ENCODE peak calls at places on chromosomes 13 and 19, in five cellular contexts. X is cardiac fibroblast; B is CD8-positive, alpha-beta T cell; N is epithelial cell of esophagus; I is kidney. Q is an unnamed sample.

GRCh38 chr13:31914843-31915242 is 116.7 kb upstream of the FRY start:
- DNase-seq in I (no peak), X (no peak), N (no peak), B (no peak), Q (no peak)

GRCh38 chr19:13817615-13818371 is 22.6 kb downstream of the ZSWIM4 start:
- DNase-seq in N (peak), I (no peak), X (peak), B (no peak), Q (no peak)

GRCh38 chr19:50361290-50362029 is 4.0 kb downstream of the NAPSA start:
- DNase-seq in I (no peak), X (no peak), N (no peak), B (no peak), Q (no peak)

GRCh38 chr13:39856714-39857113 is 201.3 kb downstream of the COG6 start:
- DNase-seq in B (no peak), X (no peak), N (no peak), I (no peak), Q (no peak)

GRCh38 chr13:50015750-50016149 is 506 bp downstream of the KCNRG start:
- DNase-seq in I (no peak), B (no peak), N (no peak), X (no peak), Q (no peak)

GRCh38 chr13:23160241-23161175 is 20.3 kb upstream of the SGCG start:
- DNase-seq in B (no peak), I (no peak), N (peak), X (no peak), Q (peak)

GRCh38 chr19:52660981-52661380 is 22.8 kb upstream of the ZNF83 start:
- DNase-seq in N (no peak), I (no peak), X (no peak), B (no peak), Q (no peak)

GRCh38 chr19:4172861-4173473 is 9.4 kb downstream of the SIRT6 start:
- DNase-seq in I (peak), B (peak), X (peak), N (peak), Q (peak)

GRCh38 chr13:95184317-95184716 is 116.9 kb downstream of the ABCC4 start:
- DNase-seq in B (no peak), N (no peak), I (no peak), X (no peak), Q (no peak)

GRCh38 chr13:27027086-27027667 is 144.4 kb downstream of the USP12 start:
- DNase-seq in N (no peak), I (no peak), B (no peak), X (no peak), Q (no peak)

DNA sequence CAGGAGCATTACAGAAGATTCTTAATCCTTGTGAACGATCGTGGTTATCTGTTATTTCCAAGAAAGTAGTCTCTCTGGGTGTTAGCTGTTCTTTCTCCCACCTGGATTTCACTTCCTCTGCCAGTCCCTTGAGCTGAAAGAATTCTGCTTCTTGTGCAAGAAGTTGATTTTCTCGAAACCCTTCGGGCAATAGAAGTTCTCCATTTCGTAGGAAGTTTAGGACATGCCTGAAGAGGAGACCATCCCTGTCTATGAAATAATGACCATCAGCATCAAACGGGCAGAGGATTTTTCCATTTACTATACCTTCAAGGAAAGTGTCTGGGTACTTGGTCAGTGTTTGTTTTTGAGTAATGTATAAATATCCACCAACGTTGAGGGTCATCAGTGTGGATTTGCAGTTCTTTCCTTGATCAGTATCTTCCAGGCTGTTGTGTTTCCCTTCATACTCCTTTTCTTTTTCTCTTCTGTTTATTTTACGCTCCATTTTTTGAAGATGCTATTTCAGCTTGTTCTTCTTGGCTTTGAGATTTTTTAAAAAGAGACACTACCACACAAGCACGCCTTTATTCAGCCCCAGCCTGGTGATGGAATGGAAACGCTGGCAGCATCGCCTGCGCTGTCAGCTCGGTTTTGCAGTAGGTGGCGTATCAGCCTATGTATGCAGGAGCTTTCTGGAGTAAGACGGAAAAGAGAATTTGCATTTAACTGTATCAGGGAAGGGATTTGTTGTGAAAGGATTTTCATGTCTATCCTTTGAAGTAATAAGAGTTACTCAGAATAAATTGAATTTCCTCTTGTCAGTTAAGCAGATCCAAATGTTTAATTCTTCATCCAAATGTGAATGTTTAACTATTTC is 6.5 kb downstream of the KCTD4 start:
- DNase-seq in N (peak), I (no peak), B (no peak), X (peak), Q (no peak)
- TF ChIP-seq CTCF in N (peak), I (peak), B (no peak), X (peak), Q (no peak)

GRCh38 chr19:7830823-7831222 is 805 bp downstream of the EVI5L start:
- DNase-seq in B (no peak), I (no peak), X (no peak), N (no peak), Q (no peak)

GRCh38 chr19:7832781-7833180 is 2.8 kb downstream of the EVI5L start:
- DNase-seq in B (no peak), N (no peak), I (no peak), X (peak), Q (no peak)

GRCh38 chr19:7832009-7832408 is 2.0 kb downstream of the EVI5L start:
- DNase-seq in I (peak), X (no peak), N (no peak), B (no peak), Q (no peak)

GRCh38 chr19:7830272-7830771 is 304 bp downstream of the EVI5L start:
- DNase-seq in X (no peak), N (no peak), B (no peak), I (peak), Q (no peak)

DNA sequence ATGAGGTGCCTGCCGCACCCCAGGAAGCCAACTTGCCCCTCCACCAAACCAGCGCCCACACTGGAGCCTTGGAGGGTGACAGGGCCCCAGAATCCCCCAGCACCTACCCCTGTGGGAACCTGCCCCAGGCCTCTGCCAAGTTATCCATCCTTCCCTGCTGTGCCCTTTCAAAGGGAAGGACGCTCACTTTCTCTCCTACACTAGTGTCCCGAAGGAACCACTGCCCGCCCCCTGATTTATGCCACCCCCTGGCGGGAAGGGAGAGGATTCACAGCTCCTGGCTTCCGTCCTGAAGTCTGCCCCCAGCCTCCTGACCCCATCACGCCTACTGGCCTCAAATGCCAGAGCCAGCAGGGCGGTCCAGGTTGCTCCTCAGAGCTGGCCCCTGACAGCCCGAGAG is 1.4 kb downstream of the EVI5L start:
- DNase-seq in X (peak), N (peak), B (no peak), I (peak), Q (peak)
- TF ChIP-seq CTCF in X (peak), N (peak), B (no peak), I (no peak), Q (peak)

GRCh38 chr13:106505295-106505694 is 30.2 kb downstream of the EFNB2 start:
- DNase-seq in I (no peak), X (no peak), B (no peak), N (no peak), Q (no peak)

GRCh38 chr13:106506286-106506685 is 29.2 kb downstream of the EFNB2 start:
- DNase-seq in I (no peak), B (no peak), X (no peak), N (no peak), Q (no peak)

GRCh38 chr13:106503730-106504129 is 31.7 kb downstream of the EFNB2 start:
- DNase-seq in X (no peak), I (no peak), B (no peak), N (no peak), Q (no peak)

GRCh38 chr13:106503272-106503671 is 32.2 kb downstream of the EFNB2 start:
- DNase-seq in I (no peak), N (peak), X (no peak), B (no peak), Q (no peak)

GRCh38 chr13:106507560-106508274 is 27.7 kb downstream of the EFNB2 start:
- DNase-seq in B (no peak), I (no peak), X (peak), N (peak), Q (no peak)
- TF ChIP-seq CTCF in B (no peak), I (no peak), X (no peak), N (no peak), Q (no peak)

GRCh38 chr13:75366380-75367280 is 115.3 kb downstream of the TBC1D4 start:
- DNase-seq in X (peak), B (no peak), N (no peak), I (no peak), Q (no peak)
- TF ChIP-seq CTCF in X (peak), B (no peak), N (no peak), I (no peak), Q (no peak)

GRCh38 chr19:57578487-57579205 is at the start of gene ZNF416:
- DNase-seq in N (peak), B (peak), I (peak), X (peak), Q (peak)
- TF ChIP-seq CTCF in N (peak), B (no peak), I (peak), X (peak), Q (no peak)

GRCh38 chr13:44321961-44322360 is 51.7 kb upstream of the SERP2 start:
- DNase-seq in X (no peak), N (no peak), B (no peak), I (no peak), Q (no peak)

GRCh38 chr13:44320611-44321010 is 53.0 kb upstream of the SERP2 start:
- DNase-seq in I (no peak), B (no peak), X (no peak), N (no peak), Q (no peak)

GRCh38 chr13:44323754-44324153 is 49.9 kb upstream of the SERP2 start:
- DNase-seq in N (peak), X (no peak), B (no peak), I (no peak), Q (no peak)

GRCh38 chr13:44326961-44327360 is 46.7 kb upstream of the SERP2 start:
- DNase-seq in B (no peak), X (no peak), I (no peak), N (no peak), Q (no peak)

DNA sequence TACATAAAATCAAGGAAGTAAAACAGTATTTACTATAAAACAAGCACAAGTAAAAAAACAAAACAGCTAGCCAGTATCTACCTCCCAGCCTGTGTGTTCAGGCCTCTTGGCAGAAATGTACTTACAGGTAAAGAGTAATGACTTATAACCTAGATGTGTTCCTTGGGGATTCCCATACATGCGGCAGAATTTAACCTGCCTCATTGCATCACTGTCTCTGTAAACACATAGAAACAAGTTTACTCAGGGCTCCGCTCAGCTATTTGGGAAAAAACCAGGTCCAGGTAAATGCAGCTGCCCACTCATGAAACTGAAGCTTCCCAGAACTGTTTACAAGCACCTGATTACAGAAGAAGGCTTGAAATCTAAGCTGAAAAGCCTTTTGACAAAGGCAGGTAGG is 50.7 kb upstream of the SERP2 start:
- DNase-seq in I (no peak), X (no peak), N (peak), B (no peak), Q (no peak)
- TF ChIP-seq CTCF in I (no peak), X (no peak), N (no peak), B (no peak), Q (no peak)

DNA sequence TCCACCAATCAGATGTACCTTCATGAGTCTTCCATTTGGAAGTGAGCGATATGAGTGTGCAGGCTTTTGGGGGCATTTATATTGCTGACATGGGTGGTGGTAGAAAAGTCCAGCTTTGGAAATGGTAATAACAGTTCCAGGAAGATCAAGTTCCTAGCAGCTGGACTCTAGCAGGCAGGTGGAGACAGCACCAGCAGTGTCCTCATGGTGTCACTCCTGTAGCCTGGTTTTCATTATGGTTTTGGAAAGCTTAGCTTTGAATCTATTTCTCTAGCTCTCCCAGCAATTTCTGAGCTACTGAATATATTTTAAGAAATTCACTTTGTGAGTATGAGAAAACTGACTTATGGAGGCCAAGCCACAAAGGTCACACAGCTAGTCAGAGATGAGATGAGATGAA is 523.2 kb upstream of the HTR2A start:
- DNase-seq in N (no peak), X (no peak), I (no peak), B (no peak), Q (no peak)
- TF ChIP-seq CTCF in N (peak), X (no peak), I (no peak), B (no peak), Q (no peak)

GRCh38 chr13:38535271-38535670 is 151.6 kb upstream of the FREM2 start:
- DNase-seq in B (no peak), X (no peak), I (no peak), N (no peak), Q (no peak)

GRCh38 chr13:38527140-38527539 is 159.7 kb upstream of the FREM2 start:
- DNase-seq in B (no peak), N (no peak), I (no peak), X (no peak), Q (no peak)

DNA sequence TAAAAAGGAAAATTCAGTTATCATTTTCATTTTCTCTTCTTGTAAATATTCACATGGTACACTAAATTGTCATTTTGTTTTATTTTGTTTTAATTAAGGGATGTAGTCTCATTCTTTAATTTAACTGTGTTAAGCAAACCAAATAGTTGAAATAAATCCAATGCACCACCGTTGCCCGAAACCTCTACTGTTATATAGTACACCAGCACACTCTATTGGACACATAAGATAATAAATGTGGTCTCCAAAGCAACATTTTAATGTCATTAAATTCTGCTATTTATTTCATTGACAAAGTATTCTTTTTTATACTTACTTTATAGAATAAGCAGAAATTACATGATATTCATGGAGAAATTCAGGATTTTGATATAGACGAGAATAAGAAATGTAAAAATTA is 156.4 kb upstream of the FREM2 start:
- DNase-seq in B (no peak), N (peak), I (no peak), X (peak), Q (peak)
- TF ChIP-seq CTCF in B (no peak), N (peak), I (peak), X (peak), Q (peak)

GRCh38 chr19:1401138-1401888 is at the start of gene GAMT:
- DNase-seq in N (no peak), B (peak), X (peak), I (no peak), Q (peak)

GRCh38 chr19:1400281-1401137 is 833 bp downstream of the GAMT start:
- DNase-seq in X (peak), B (no peak), I (no peak), N (no peak), Q (peak)

GRCh38 chr19:1399745-1400144 is 1.6 kb downstream of the GAMT start:
- DNase-seq in I (peak), X (no peak), B (no peak), N (no peak), Q (no peak)

GRCh38 chr19:1402411-1403070 is 1.2 kb upstream of the GAMT start:
- DNase-seq in N (peak), B (no peak), I (no peak), X (no peak), Q (no peak)

GRCh38 chr19:1401889-1402217 is 511 bp upstream of the GAMT start:
- DNase-seq in I (no peak), N (no peak), B (no peak), X (no peak), Q (no peak)
- TF ChIP-seq CTCF in I (no peak), N (no peak), B (no peak), X (no peak), Q (no peak)

Q was measured in GM20000.